ENCODE peak calls at places on chromosome 18, in ten cellular contexts. One of them, this sample, is unnamed. For H3K4me1, the result is how much of the 10 kb centered on the place peaks cover.

GRCh38 chr18:30533716-30534115 is 508.8 kb downstream of the DSC3 start:
- DNase-seq in neural progenitor cell: no peak
- DNase-seq in ovary: no peak
- DNase-seq in breast epithelium: no peak
- DNase-seq in NT2/D1: no peak
- DNase-seq in PC-3: no peak
- DNase-seq in aorta: no peak
- DNase-seq in small intestine: no peak
- DNase-seq in right atrium auricular region: no peak
- DNase-seq in neuronal stem cell: no peak
- DNase-seq in this sample: no peak

GRCh38 chr18:21820035-21820810 is 79.6 kb downstream of the MIB1 start:
- DNase-seq in PC-3: peak
- DNase-seq in aorta: no peak
- DNase-seq in NT2/D1: no peak
- DNase-seq in breast epithelium: no peak
- DNase-seq in neural progenitor cell: no peak
- DNase-seq in right atrium auricular region: no peak
- DNase-seq in ovary: no peak
- DNase-seq in neuronal stem cell: no peak
- DNase-seq in small intestine: peak
- DNase-seq in this sample: no peak

GRCh38 chr18:46641917-46642316 is 15.1 kb downstream of the LOXHD1 start:
- DNase-seq in NT2/D1: no peak
- DNase-seq in neural progenitor cell: no peak
- DNase-seq in breast epithelium: no peak
- DNase-seq in PC-3: no peak
- DNase-seq in right atrium auricular region: no peak
- DNase-seq in aorta: no peak
- DNase-seq in neuronal stem cell: no peak
- DNase-seq in ovary: no peak
- DNase-seq in small intestine: no peak
- DNase-seq in this sample: no peak

GRCh38 chr18:58842978-58843661 is 21.6 kb upstream of the ZNF532 start:
- DNase-seq in breast epithelium: no peak
- DNase-seq in right atrium auricular region: no peak
- DNase-seq in small intestine: no peak
- DNase-seq in NT2/D1: no peak
- DNase-seq in PC-3: no peak
- DNase-seq in neural progenitor cell: peak
- DNase-seq in ovary: no peak
- DNase-seq in neuronal stem cell: peak
- DNase-seq in aorta: no peak
- DNase-seq in this sample: peak

GRCh38 chr18:45069542-45069941 is 388.9 kb downstream of the SETBP1 start:
- DNase-seq in aorta: no peak
- DNase-seq in PC-3: no peak
- DNase-seq in neural progenitor cell: no peak
- DNase-seq in small intestine: no peak
- DNase-seq in breast epithelium: no peak
- DNase-seq in ovary: no peak
- DNase-seq in neuronal stem cell: no peak
- DNase-seq in right atrium auricular region: no peak
- DNase-seq in NT2/D1: no peak
- DNase-seq in this sample: no peak

GRCh38 chr18:76350134-76351025 is 144.7 kb downstream of the ZNF516 start:
- DNase-seq in right atrium auricular region: no peak
- DNase-seq in small intestine: no peak
- DNase-seq in NT2/D1: no peak
- DNase-seq in PC-3: no peak
- DNase-seq in neural progenitor cell: no peak
- DNase-seq in neuronal stem cell: no peak
- DNase-seq in breast epithelium: no peak
- DNase-seq in ovary: peak
- DNase-seq in aorta: no peak
- DNase-seq in this sample: no peak

GRCh38 chr18:427005-427404 is 73.5 kb downstream of the COLEC12 start:
- DNase-seq in NT2/D1: no peak
- DNase-seq in breast epithelium: no peak
- DNase-seq in neuronal stem cell: no peak
- DNase-seq in aorta: no peak
- DNase-seq in right atrium auricular region: no peak
- DNase-seq in ovary: peak
- DNase-seq in small intestine: no peak
- DNase-seq in neural progenitor cell: no peak
- DNase-seq in PC-3: no peak
- DNase-seq in this sample: no peak

GRCh38 chr18:54712315-54712714 is 116.0 kb upstream of the RAB27B start:
- DNase-seq in ovary: no peak
- DNase-seq in breast epithelium: no peak
- DNase-seq in PC-3: peak
- DNase-seq in neural progenitor cell: no peak
- DNase-seq in NT2/D1: no peak
- DNase-seq in aorta: no peak
- DNase-seq in right atrium auricular region: no peak
- DNase-seq in small intestine: no peak
- DNase-seq in neuronal stem cell: no peak
- DNase-seq in this sample: no peak

GRCh38 chr18:31819106-31819924 is 58.6 kb upstream of the SLC25A52 start:
- DNase-seq in aorta: no peak
- DNase-seq in neuronal stem cell: peak
- DNase-seq in right atrium auricular region: no peak
- DNase-seq in small intestine: peak
- DNase-seq in breast epithelium: no peak
- DNase-seq in NT2/D1: no peak
- DNase-seq in PC-3: peak
- DNase-seq in ovary: no peak
- DNase-seq in neural progenitor cell: peak
- DNase-seq in this sample: no peak

GRCh38 chr18:527136-527535 is 26.6 kb upstream of the COLEC12 start:
- DNase-seq in small intestine: no peak
- DNase-seq in right atrium auricular region: no peak
- DNase-seq in neural progenitor cell: no peak
- DNase-seq in NT2/D1: no peak
- DNase-seq in breast epithelium: no peak
- DNase-seq in neuronal stem cell: no peak
- DNase-seq in PC-3: no peak
- DNase-seq in ovary: no peak
- DNase-seq in aorta: no peak
- DNase-seq in this sample: no peak

GRCh38 chr18:43648002-43648401 is 370.7 kb upstream of the SYT4 start:
- DNase-seq in aorta: no peak
- DNase-seq in neuronal stem cell: no peak
- DNase-seq in small intestine: no peak
- DNase-seq in breast epithelium: no peak
- DNase-seq in ovary: no peak
- DNase-seq in right atrium auricular region: no peak
- DNase-seq in neural progenitor cell: no peak
- DNase-seq in PC-3: peak
- DNase-seq in NT2/D1: no peak
- DNase-seq in this sample: no peak

GRCh38 chr18:55982992-55983391 is 395.0 kb upstream of the TCF4 start:
- DNase-seq in aorta: no peak
- DNase-seq in neural progenitor cell: no peak
- DNase-seq in right atrium auricular region: no peak
- DNase-seq in NT2/D1: peak
- DNase-seq in breast epithelium: no peak
- DNase-seq in neuronal stem cell: no peak
- DNase-seq in PC-3: peak
- DNase-seq in small intestine: no peak
- DNase-seq in ovary: no peak
- DNase-seq in this sample: no peak

GRCh38 chr18:48922801-48923730 is 27.7 kb downstream of the SMAD7 start:
- DNase-seq in NT2/D1: no peak
- DNase-seq in neural progenitor cell: peak
- DNase-seq in aorta: peak
- DNase-seq in PC-3: peak
- DNase-seq in neuronal stem cell: no peak
- DNase-seq in small intestine: peak
- DNase-seq in right atrium auricular region: no peak
- DNase-seq in ovary: peak
- DNase-seq in breast epithelium: no peak
- DNase-seq in this sample: peak
- H3K4me1 ChIP-seq in NT2/D1: under half
- H3K4me1 ChIP-seq in neural progenitor cell: under half
- H3K4me1 ChIP-seq in aorta: under half
- H3K4me1 ChIP-seq in PC-3: under half
- H3K4me1 ChIP-seq in neuronal stem cell: under half
- H3K4me1 ChIP-seq in small intestine: under half
- H3K4me1 ChIP-seq in right atrium auricular region: half or more
- H3K4me1 ChIP-seq in ovary: under half
- H3K4me1 ChIP-seq in breast epithelium: under half
- H3K4me1 ChIP-seq in this sample: half or more

GRCh38 chr18:22913861-22914260 is 19.3 kb upstream of the RBBP8 start:
- DNase-seq in neuronal stem cell: no peak
- DNase-seq in neural progenitor cell: no peak
- DNase-seq in small intestine: peak
- DNase-seq in PC-3: peak
- DNase-seq in ovary: no peak
- DNase-seq in aorta: no peak
- DNase-seq in breast epithelium: peak
- DNase-seq in NT2/D1: no peak
- DNase-seq in right atrium auricular region: no peak
- DNase-seq in this sample: no peak
- H3K4me3 ChIP-seq in neuronal stem cell: no peak
- H3K4me3 ChIP-seq in neural progenitor cell: no peak
- H3K4me3 ChIP-seq in small intestine: no peak
- H3K4me3 ChIP-seq in PC-3: no peak
- H3K4me3 ChIP-seq in ovary: no peak
- H3K4me3 ChIP-seq in aorta: no peak
- H3K4me3 ChIP-seq in breast epithelium: peak
- H3K4me3 ChIP-seq in NT2/D1: no peak
- H3K4me3 ChIP-seq in right atrium auricular region: no peak
- H3K4me3 ChIP-seq in this sample: no peak

GRCh38 chr18:13627639-13628038 is 98.7 kb downstream of the FAM210A start:
- DNase-seq in NT2/D1: no peak
- DNase-seq in PC-3: no peak
- DNase-seq in ovary: no peak
- DNase-seq in neuronal stem cell: no peak
- DNase-seq in aorta: no peak
- DNase-seq in breast epithelium: peak
- DNase-seq in small intestine: no peak
- DNase-seq in right atrium auricular region: no peak
- DNase-seq in neural progenitor cell: no peak
- DNase-seq in this sample: no peak
- H3K4me1 ChIP-seq in NT2/D1: under half
- H3K4me1 ChIP-seq in PC-3: under half
- H3K4me1 ChIP-seq in ovary: under half
- H3K4me1 ChIP-seq in neuronal stem cell: under half
- H3K4me1 ChIP-seq in aorta: under half
- H3K4me1 ChIP-seq in breast epithelium: under half
- H3K4me1 ChIP-seq in small intestine: under half
- H3K4me1 ChIP-seq in right atrium auricular region: under half
- H3K4me1 ChIP-seq in neural progenitor cell: under half
- H3K4me1 ChIP-seq in this sample: under half

DNA sequence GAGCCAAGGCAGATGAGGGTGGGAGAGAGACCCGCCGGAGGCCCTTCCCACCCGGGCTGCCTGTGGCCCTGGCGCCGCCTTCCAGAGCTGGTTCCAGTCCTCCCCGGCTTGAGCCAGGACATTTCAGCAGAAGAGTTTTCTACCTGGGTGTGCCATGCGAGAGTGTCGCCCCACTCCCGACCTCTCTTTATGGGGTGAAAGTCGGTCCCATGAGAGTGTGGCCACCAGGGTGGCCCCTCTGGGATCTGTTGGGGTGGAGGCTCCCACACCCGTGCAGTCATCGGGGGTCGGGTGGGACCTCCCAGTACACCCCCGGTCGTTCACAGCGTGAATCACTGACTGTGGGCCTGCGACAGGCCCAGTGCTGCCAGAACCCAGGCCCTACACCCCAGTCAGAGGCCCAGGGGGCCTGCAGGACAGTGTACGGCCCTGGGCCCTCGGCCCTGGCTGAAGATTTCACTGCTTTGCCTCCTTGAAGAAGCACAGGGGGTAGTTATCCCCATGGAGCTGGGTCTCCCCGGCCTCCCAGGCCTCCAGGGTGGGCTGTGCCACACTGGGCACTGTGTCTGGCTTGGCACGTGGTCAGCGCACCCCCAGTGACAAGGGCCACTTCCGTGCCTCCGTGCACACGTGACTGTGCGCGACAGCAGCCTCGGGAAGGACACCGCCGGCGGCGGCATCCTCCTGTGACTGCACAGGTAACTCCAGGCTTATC is 5.9 kb downstream of the NFATC1 start:
- DNase-seq in breast epithelium: no peak
- DNase-seq in NT2/D1: no peak
- DNase-seq in aorta: peak
- DNase-seq in right atrium auricular region: no peak
- DNase-seq in neuronal stem cell: no peak
- DNase-seq in small intestine: no peak
- DNase-seq in PC-3: no peak
- DNase-seq in ovary: no peak
- DNase-seq in neural progenitor cell: no peak
- DNase-seq in this sample: peak
- H3K4me3 ChIP-seq in breast epithelium: no peak
- H3K4me3 ChIP-seq in NT2/D1: no peak
- H3K4me3 ChIP-seq in aorta: no peak
- H3K4me3 ChIP-seq in right atrium auricular region: no peak
- H3K4me3 ChIP-seq in neuronal stem cell: no peak
- H3K4me3 ChIP-seq in small intestine: no peak
- H3K4me3 ChIP-seq in PC-3: no peak
- H3K4me3 ChIP-seq in ovary: no peak
- H3K4me3 ChIP-seq in neural progenitor cell: no peak
- H3K4me3 ChIP-seq in this sample: no peak

DNA sequence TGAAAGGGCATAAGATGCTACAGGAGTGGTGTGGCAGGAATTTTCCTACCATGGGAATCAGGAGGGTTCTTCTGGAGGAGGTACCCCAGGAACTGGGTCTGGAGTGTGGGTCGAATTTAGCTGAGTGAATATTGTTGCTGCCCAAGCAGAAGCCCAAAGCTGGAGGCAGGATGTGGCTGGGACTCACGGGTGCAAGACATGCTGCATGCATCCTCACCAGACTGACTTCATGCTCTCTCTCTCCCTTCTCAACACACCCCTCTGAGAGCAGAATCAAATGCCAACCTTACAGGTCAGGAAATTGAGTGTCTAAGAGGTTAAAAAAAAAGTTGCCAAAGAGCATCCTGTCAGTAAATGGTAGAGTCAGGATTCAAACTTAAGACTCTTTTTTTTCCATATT is 78.8 kb upstream of the TTC39C start:
- DNase-seq in PC-3: no peak
- DNase-seq in right atrium auricular region: no peak
- DNase-seq in aorta: no peak
- DNase-seq in neural progenitor cell: no peak
- DNase-seq in breast epithelium: no peak
- DNase-seq in NT2/D1: no peak
- DNase-seq in ovary: no peak
- DNase-seq in small intestine: peak
- DNase-seq in neuronal stem cell: no peak
- DNase-seq in this sample: no peak
- H3K4me1 ChIP-seq in PC-3: under half
- H3K4me1 ChIP-seq in right atrium auricular region: under half
- H3K4me1 ChIP-seq in aorta: under half
- H3K4me1 ChIP-seq in neural progenitor cell: under half
- H3K4me1 ChIP-seq in breast epithelium: under half
- H3K4me1 ChIP-seq in NT2/D1: under half
- H3K4me1 ChIP-seq in ovary: under half
- H3K4me1 ChIP-seq in small intestine: under half
- H3K4me1 ChIP-seq in neuronal stem cell: under half
- H3K4me1 ChIP-seq in this sample: under half

GRCh38 chr18:57444301-57444759 is 9.2 kb downstream of the ONECUT2 start:
- DNase-seq in breast epithelium: no peak
- DNase-seq in ovary: no peak
- DNase-seq in NT2/D1: no peak
- DNase-seq in neural progenitor cell: peak
- DNase-seq in aorta: no peak
- DNase-seq in right atrium auricular region: no peak
- DNase-seq in PC-3: no peak
- DNase-seq in small intestine: peak
- DNase-seq in neuronal stem cell: no peak
- DNase-seq in this sample: no peak
- H3K4me3 ChIP-seq in breast epithelium: no peak
- H3K4me3 ChIP-seq in ovary: no peak
- H3K4me3 ChIP-seq in NT2/D1: no peak
- H3K4me3 ChIP-seq in neural progenitor cell: no peak
- H3K4me3 ChIP-seq in aorta: no peak
- H3K4me3 ChIP-seq in right atrium auricular region: no peak
- H3K4me3 ChIP-seq in PC-3: no peak
- H3K4me3 ChIP-seq in small intestine: no peak
- H3K4me3 ChIP-seq in neuronal stem cell: no peak
- H3K4me3 ChIP-seq in this sample: no peak

This sample was measured in left ventricle myocardium inferior.